ENCODE peak calls at places on chromosomes 16 and 17, in five cellular contexts. One of them, this sample, is unnamed.

GRCh38 chr17:8109669-8110455 is 8.5 kb downstream of the ALOXE3 start:
- DNase-seq in tibial artery: no peak
- DNase-seq in stimulated activated CD8-positive, alpha-beta memory T cell treated with anti-CD3 and anti-CD28 coated beads, Interleukin-4, amount 100 ng/mL, for 4 hours: peak
- DNase-seq in cardiac muscle cell: peak
- DNase-seq in iPS DF 6.9: no peak
- DNase-seq in this sample: peak

GRCh38 chr17:48592097-48592496 is 1.5 kb downstream of the HOXB5 start:
- DNase-seq in stimulated activated CD8-positive, alpha-beta memory T cell treated with anti-CD3 and anti-CD28 coated beads, Interleukin-4, amount 100 ng/mL, for 4 hours: no peak
- DNase-seq in iPS DF 6.9: no peak
- DNase-seq in cardiac muscle cell: no peak
- DNase-seq in tibial artery: no peak
- DNase-seq in this sample: peak

GRCh38 chr16:87431926-87432325 is 39.8 kb downstream of the MAP1LC3B start:
- DNase-seq in cardiac muscle cell: peak
- DNase-seq in iPS DF 6.9: no peak
- DNase-seq in tibial artery: no peak
- DNase-seq in stimulated activated CD8-positive, alpha-beta memory T cell treated with anti-CD3 and anti-CD28 coated beads, Interleukin-4, amount 100 ng/mL, for 4 hours: no peak
- DNase-seq in this sample: no peak

GRCh38 chr17:61009619-61010018 is 332.0 kb downstream of the BCAS3 start:
- DNase-seq in stimulated activated CD8-positive, alpha-beta memory T cell treated with anti-CD3 and anti-CD28 coated beads, Interleukin-4, amount 100 ng/mL, for 4 hours: no peak
- DNase-seq in cardiac muscle cell: peak
- DNase-seq in tibial artery: no peak
- DNase-seq in iPS DF 6.9: no peak
- DNase-seq in this sample: no peak

GRCh38 chr16:81659249-81659648 is 119.8 kb upstream of the PLCG2 start:
- DNase-seq in cardiac muscle cell: no peak
- DNase-seq in iPS DF 6.9: no peak
- DNase-seq in stimulated activated CD8-positive, alpha-beta memory T cell treated with anti-CD3 and anti-CD28 coated beads, Interleukin-4, amount 100 ng/mL, for 4 hours: no peak
- DNase-seq in tibial artery: no peak
- DNase-seq in this sample: no peak

GRCh38 chr17:76871668-76872067 is 3.5 kb downstream of the MGAT5B start:
- DNase-seq in tibial artery: no peak
- DNase-seq in iPS DF 6.9: no peak
- DNase-seq in stimulated activated CD8-positive, alpha-beta memory T cell treated with anti-CD3 and anti-CD28 coated beads, Interleukin-4, amount 100 ng/mL, for 4 hours: no peak
- DNase-seq in cardiac muscle cell: no peak
- DNase-seq in this sample: no peak

GRCh38 chr17:7213895-7214299 is 5.7 kb downstream of the DLG4 start:
- DNase-seq in tibial artery: no peak
- DNase-seq in cardiac muscle cell: peak
- DNase-seq in iPS DF 6.9: peak
- DNase-seq in stimulated activated CD8-positive, alpha-beta memory T cell treated with anti-CD3 and anti-CD28 coated beads, Interleukin-4, amount 100 ng/mL, for 4 hours: no peak
- DNase-seq in this sample: no peak

GRCh38 chr17:12619444-12620199 is 46.1 kb upstream of the MYOCD start:
- DNase-seq in tibial artery: no peak
- DNase-seq in iPS DF 6.9: no peak
- DNase-seq in cardiac muscle cell: no peak
- DNase-seq in stimulated activated CD8-positive, alpha-beta memory T cell treated with anti-CD3 and anti-CD28 coated beads, Interleukin-4, amount 100 ng/mL, for 4 hours: no peak
- DNase-seq in this sample: no peak

GRCh38 chr17:28727727-28728363 is 743 bp upstream of the NEK8 start:
- DNase-seq in cardiac muscle cell: peak
- DNase-seq in stimulated activated CD8-positive, alpha-beta memory T cell treated with anti-CD3 and anti-CD28 coated beads, Interleukin-4, amount 100 ng/mL, for 4 hours: peak
- DNase-seq in iPS DF 6.9: no peak
- DNase-seq in tibial artery: peak
- DNase-seq in this sample: peak

GRCh38 chr17:66472123-66472522 is 169.7 kb downstream of the PRKCA start:
- DNase-seq in cardiac muscle cell: no peak
- DNase-seq in stimulated activated CD8-positive, alpha-beta memory T cell treated with anti-CD3 and anti-CD28 coated beads, Interleukin-4, amount 100 ng/mL, for 4 hours: no peak
- DNase-seq in iPS DF 6.9: no peak
- DNase-seq in tibial artery: no peak
- DNase-seq in this sample: no peak

GRCh38 chr17:1511756-1512321 is 4.6 kb downstream of the INPP5K start:
- DNase-seq in cardiac muscle cell: no peak
- DNase-seq in stimulated activated CD8-positive, alpha-beta memory T cell treated with anti-CD3 and anti-CD28 coated beads, Interleukin-4, amount 100 ng/mL, for 4 hours: no peak
- DNase-seq in iPS DF 6.9: no peak
- DNase-seq in tibial artery: peak
- DNase-seq in this sample: peak

GRCh38 chr17:31425646-31426045 is 34.2 kb downstream of the RAB11FIP4 start:
- DNase-seq in tibial artery: no peak
- DNase-seq in iPS DF 6.9: no peak
- DNase-seq in cardiac muscle cell: peak
- DNase-seq in stimulated activated CD8-positive, alpha-beta memory T cell treated with anti-CD3 and anti-CD28 coated beads, Interleukin-4, amount 100 ng/mL, for 4 hours: no peak
- DNase-seq in this sample: no peak

GRCh38 chr17:80855968-80856862 is 135.4 kb upstream of the CHMP6 start:
- DNase-seq in cardiac muscle cell: no peak
- DNase-seq in tibial artery: peak
- DNase-seq in stimulated activated CD8-positive, alpha-beta memory T cell treated with anti-CD3 and anti-CD28 coated beads, Interleukin-4, amount 100 ng/mL, for 4 hours: peak
- DNase-seq in iPS DF 6.9: no peak
- DNase-seq in this sample: no peak

GRCh38 chr16:85445779-85446222 is 167.3 kb upstream of the GSE1 start:
- DNase-seq in tibial artery: no peak
- DNase-seq in cardiac muscle cell: no peak
- DNase-seq in stimulated activated CD8-positive, alpha-beta memory T cell treated with anti-CD3 and anti-CD28 coated beads, Interleukin-4, amount 100 ng/mL, for 4 hours: no peak
- DNase-seq in iPS DF 6.9: no peak
- DNase-seq in this sample: no peak

This sample was measured in Peyer's patch.